ENCODE peak calls at places on chromosomes 12 and 14, in four cellular contexts. U is vagina; K is PC-9; Q is CD4-positive, CD25-positive, alpha-beta regulatory T cell. S is an unnamed sample. For H3K4me1, the result is how much of the 10 kb centered on the place peaks cover.

GRCh38 chr14:73753887-73754880 is 40.0 kb upstream of the PNMA1 start:
- DNase-seq in U (no peak), K (no peak), Q (no peak), S (no peak)

GRCh38 chr14:65788876-65789859 is 376.6 kb downstream of the FUT8 start:
- DNase-seq in Q (no peak), K (no peak), U (no peak), S (no peak)

GRCh38 chr12:104063712-104064030 is 660 bp upstream of the HCFC2 start:
- DNase-seq in Q (no peak), U (no peak), K (no peak), S (peak)

GRCh38 chr14:75372260-75372659 is 55.6 kb upstream of the JDP2 start:
- DNase-seq in K (no peak), U (no peak), Q (no peak), S (no peak)

GRCh38 chr12:43969882-43970281 is 134.0 kb downstream of the TMEM117 start:
- DNase-seq in K (no peak), U (no peak), Q (no peak), S (no peak)

GRCh38 chr12:28710882-28711281 is 438.2 kb upstream of the FAR2 start:
- DNase-seq in Q (no peak), K (no peak), U (no peak), S (no peak)

GRCh38 chr14:24634158-24634557 is at the start of gene GZMB:
- DNase-seq in U (no peak), K (no peak), Q (no peak), S (no peak)

GRCh38 chr14:86221000-86221399 is 691.1 kb downstream of the FLRT2 start:
- DNase-seq in Q (no peak), U (no peak), K (no peak), S (no peak)

GRCh38 chr12:94397401-94397800 is 62.3 kb downstream of the CEP83 start:
- DNase-seq in K (no peak), U (no peak), Q (no peak), S (no peak)

GRCh38 chr14:95515080-95515489 is 1.4 kb downstream of the SYNE3 start:
- DNase-seq in Q (no peak), U (no peak), K (no peak), S (peak)

GRCh38 chr14:96040836-96041371 is 1.7 kb downstream of the C14orf132 start:
- DNase-seq in K (no peak), Q (no peak), U (no peak), S (no peak)

DNA sequence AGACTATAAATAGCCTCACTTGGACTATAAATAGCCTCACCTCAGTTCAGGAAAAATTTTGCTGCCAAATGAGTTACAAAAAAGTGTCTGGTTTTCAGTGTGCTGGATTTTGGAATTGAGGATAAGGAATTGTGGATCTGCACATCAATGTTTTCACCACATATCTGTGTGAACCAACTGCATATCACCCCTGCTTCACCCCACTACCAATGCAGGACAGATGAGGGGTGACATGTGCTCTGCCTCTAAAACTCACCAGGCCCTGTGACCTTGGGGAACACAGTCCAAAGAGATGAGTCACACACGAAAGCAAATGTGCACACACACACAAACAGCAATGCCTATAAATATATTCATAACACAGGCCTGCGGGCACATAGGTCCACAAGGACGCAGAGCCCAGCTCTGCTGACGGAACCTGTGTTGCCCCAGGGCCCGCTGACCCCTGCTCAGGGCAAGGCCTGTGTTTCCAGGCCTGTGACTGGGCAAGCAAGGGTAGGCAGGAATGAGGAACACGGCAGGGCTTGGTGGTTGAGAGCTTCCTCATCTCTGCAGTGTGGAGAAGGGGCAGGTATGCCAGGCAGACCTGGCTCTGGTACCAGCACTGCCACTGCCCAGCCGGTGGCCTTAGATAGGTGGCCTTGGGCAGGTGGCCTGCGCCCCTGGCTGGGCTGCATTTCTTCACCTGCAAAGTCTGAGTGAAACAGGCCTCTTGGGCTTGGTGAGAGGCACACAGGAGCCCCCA is 82.4 kb downstream of the ARL6IP4 start:
- DNase-seq in U (no peak), Q (no peak), K (peak), S (peak)
- H3K4me1 ChIP-seq in U (half or more), Q (under half), K (under half), S (under half)

GRCh38 chr12:47207829-47208248 is 128.1 kb upstream of the AMIGO2 start:
- DNase-seq in K (no peak), Q (peak), U (no peak), S (peak)
- H3K4me1 ChIP-seq in K (under half), Q (half or more), U (under half), S (under half)

GRCh38 chr12:127781336-127781735 is 485.6 kb upstream of the TMEM132C start:
- DNase-seq in U (no peak), K (no peak), Q (no peak), S (no peak)

GRCh38 chr12:127780881-127781280 is 486.1 kb upstream of the TMEM132C start:
- DNase-seq in K (no peak), Q (no peak), U (no peak), S (no peak)

GRCh38 chr12:127774828-127775227 is 492.1 kb upstream of the TMEM132C start:
- DNase-seq in Q (no peak), U (no peak), K (no peak), S (no peak)

GRCh38 chr12:127773520-127773919 is 493.4 kb upstream of the TMEM132C start:
- DNase-seq in U (no peak), Q (no peak), K (no peak), S (no peak)

DNA sequence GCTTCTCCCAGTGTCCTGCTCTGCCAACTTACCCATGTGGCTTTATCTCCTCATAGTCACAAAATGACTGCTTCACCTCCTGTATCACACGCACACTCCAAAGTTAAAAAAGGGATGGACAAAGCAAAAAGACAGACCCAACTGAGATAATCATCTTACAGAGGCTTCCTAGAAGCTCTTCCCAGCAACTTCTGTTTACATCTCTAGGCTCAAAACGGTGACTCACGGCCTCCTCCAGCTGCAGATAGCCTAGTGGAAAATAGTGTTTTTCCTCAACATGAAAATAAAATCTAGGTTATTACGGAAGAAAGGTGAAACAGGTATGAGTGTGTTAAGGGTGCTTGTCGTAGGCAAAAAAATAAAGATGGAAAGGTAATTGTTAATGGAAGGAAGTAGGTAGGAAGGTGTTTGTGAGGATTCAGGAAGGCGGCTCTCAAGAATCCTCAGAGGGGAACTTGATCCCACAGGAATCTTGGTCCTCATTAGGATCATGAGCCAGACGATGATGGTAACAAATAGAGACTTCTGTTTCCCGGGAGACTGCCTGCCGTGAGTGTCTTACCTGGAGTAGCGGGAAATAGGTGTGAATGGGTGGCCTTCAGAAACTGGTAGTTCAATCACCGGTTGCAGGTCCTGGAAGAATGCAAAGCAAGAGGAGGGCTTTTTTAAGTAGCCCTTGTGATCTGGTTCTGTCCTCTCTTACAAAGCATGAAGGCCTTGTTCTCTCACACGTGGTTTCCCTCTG is 487.5 kb upstream of the TMEM132C start:
- DNase-seq in U (no peak), K (no peak), Q (no peak), S (no peak)
- H3K4me1 ChIP-seq in U (under half), K (under half), Q (under half), S (under half)

GRCh38 chr12:110576504-110576903 is 6.6 kb downstream of the PPTC7 start:
- DNase-seq in K (no peak), Q (no peak), U (no peak), S (no peak)
- H3K4me1 ChIP-seq in K (half or more), Q (half or more), U (half or more), S (under half)

GRCh38 chr12:75684678-75685620 is 173.5 kb upstream of the KRR1 start:
- DNase-seq in K (no peak), Q (no peak), U (no peak), S (no peak)
- H3K4me1 ChIP-seq in K (under half), Q (under half), U (under half), S (under half)

GRCh38 chr14:56129941-56130340 is 11.7 kb downstream of the PELI2 start:
- DNase-seq in K (no peak), Q (no peak), U (no peak), S (no peak)
- H3K4me1 ChIP-seq in K (under half), Q (under half), U (under half), S (under half)

GRCh38 chr12:116265361-116266128 is 11.9 kb downstream of the MED13L start:
- DNase-seq in K (no peak), U (no peak), Q (no peak), S (no peak)
- H3K4me1 ChIP-seq in K (under half), U (half or more), Q (under half), S (under half)

S was measured in MM.1S.